ENCODE peak calls at places on chromosomes 3 and 15, in eight cellular contexts. One of them, this sample, is unnamed. For H3K4me1, the result is how much of the 10 kb centered on the place peaks cover.

GRCh38 chr15:73732911-73733310 is 20.2 kb downstream of the INSYN1 start:
- DNase-seq in mucosa of descending colon: no peak
- DNase-seq in testis: no peak
- DNase-seq in sigmoid colon: no peak
- DNase-seq in H1: no peak
- DNase-seq in tibial artery: no peak
- DNase-seq in endodermal cell: no peak
- DNase-seq in heart left ventricle: no peak
- DNase-seq in this sample: no peak

GRCh38 chr3:100760377-100760776 is 51.1 kb downstream of the TFG start:
- DNase-seq in testis: no peak
- DNase-seq in endodermal cell: no peak
- DNase-seq in mucosa of descending colon: no peak
- DNase-seq in sigmoid colon: no peak
- DNase-seq in H1: no peak
- DNase-seq in heart left ventricle: no peak
- DNase-seq in tibial artery: no peak
- DNase-seq in this sample: no peak

GRCh38 chr15:85028416-85028815 is 46.8 kb downstream of the PDE8A start:
- DNase-seq in testis: no peak
- DNase-seq in mucosa of descending colon: no peak
- DNase-seq in tibial artery: no peak
- DNase-seq in endodermal cell: no peak
- DNase-seq in heart left ventricle: no peak
- DNase-seq in H1: no peak
- DNase-seq in sigmoid colon: no peak
- DNase-seq in this sample: no peak

GRCh38 chr3:124351430-124352142 is 359.7 kb upstream of the ROPN1 start:
- DNase-seq in testis: peak
- DNase-seq in tibial artery: no peak
- DNase-seq in H1: no peak
- DNase-seq in endodermal cell: peak
- DNase-seq in heart left ventricle: peak
- DNase-seq in sigmoid colon: no peak
- DNase-seq in mucosa of descending colon: peak
- DNase-seq in this sample: no peak

GRCh38 chr3:97340940-97341339 is 423.6 kb upstream of the ARL6 start:
- DNase-seq in tibial artery: no peak
- DNase-seq in sigmoid colon: no peak
- DNase-seq in testis: no peak
- DNase-seq in mucosa of descending colon: no peak
- DNase-seq in endodermal cell: no peak
- DNase-seq in H1: peak
- DNase-seq in heart left ventricle: no peak
- DNase-seq in this sample: no peak

GRCh38 chr3:95302044-95302443 is 1239.2 kb downstream of the NSUN3 start:
- DNase-seq in endodermal cell: no peak
- DNase-seq in sigmoid colon: no peak
- DNase-seq in heart left ventricle: no peak
- DNase-seq in H1: no peak
- DNase-seq in tibial artery: no peak
- DNase-seq in testis: no peak
- DNase-seq in mucosa of descending colon: no peak
- DNase-seq in this sample: no peak

GRCh38 chr3:110974902-110975301 is 96.7 kb upstream of the NECTIN3 start:
- DNase-seq in endodermal cell: no peak
- DNase-seq in tibial artery: no peak
- DNase-seq in sigmoid colon: no peak
- DNase-seq in mucosa of descending colon: no peak
- DNase-seq in heart left ventricle: no peak
- DNase-seq in H1: no peak
- DNase-seq in testis: no peak
- DNase-seq in this sample: no peak

GRCh38 chr3:183178833-183179549 is 16.5 kb upstream of the LAMP3 start:
- DNase-seq in mucosa of descending colon: peak
- DNase-seq in heart left ventricle: peak
- DNase-seq in endodermal cell: peak
- DNase-seq in testis: peak
- DNase-seq in tibial artery: no peak
- DNase-seq in sigmoid colon: no peak
- DNase-seq in H1: no peak
- DNase-seq in this sample: peak

GRCh38 chr15:78838480-78838879 is 27.2 kb upstream of the ADAMTS7 start:
- DNase-seq in sigmoid colon: no peak
- DNase-seq in heart left ventricle: no peak
- DNase-seq in H1: no peak
- DNase-seq in tibial artery: peak
- DNase-seq in testis: no peak
- DNase-seq in endodermal cell: no peak
- DNase-seq in mucosa of descending colon: peak
- DNase-seq in this sample: peak

GRCh38 chr3:147712357-147712756 is 303.2 kb downstream of the ZIC1 start:
- DNase-seq in heart left ventricle: no peak
- DNase-seq in endodermal cell: peak
- DNase-seq in H1: no peak
- DNase-seq in sigmoid colon: no peak
- DNase-seq in tibial artery: no peak
- DNase-seq in mucosa of descending colon: no peak
- DNase-seq in testis: no peak
- DNase-seq in this sample: no peak

GRCh38 chr3:112958749-112959560 is 15.9 kb downstream of the CD200R1 start:
- DNase-seq in H1: no peak
- DNase-seq in endodermal cell: no peak
- DNase-seq in testis: no peak
- DNase-seq in mucosa of descending colon: no peak
- DNase-seq in tibial artery: no peak
- DNase-seq in sigmoid colon: no peak
- DNase-seq in heart left ventricle: no peak
- DNase-seq in this sample: no peak

GRCh38 chr3:194132465-194133358 is 3.2 kb upstream of the HES1 start:
- DNase-seq in heart left ventricle: no peak
- DNase-seq in testis: no peak
- DNase-seq in endodermal cell: no peak
- DNase-seq in sigmoid colon: peak
- DNase-seq in mucosa of descending colon: no peak
- DNase-seq in H1: no peak
- DNase-seq in tibial artery: no peak
- DNase-seq in this sample: no peak

GRCh38 chr3:187919018-187919417 is 173.8 kb upstream of the BCL6 start:
- DNase-seq in heart left ventricle: no peak
- DNase-seq in H1: no peak
- DNase-seq in testis: no peak
- DNase-seq in sigmoid colon: no peak
- DNase-seq in mucosa of descending colon: peak
- DNase-seq in endodermal cell: no peak
- DNase-seq in tibial artery: no peak
- DNase-seq in this sample: no peak

GRCh38 chr3:109532257-109533216 is 195.2 kb upstream of the DPPA4 start:
- DNase-seq in heart left ventricle: no peak
- DNase-seq in H1: peak
- DNase-seq in testis: peak
- DNase-seq in endodermal cell: peak
- DNase-seq in mucosa of descending colon: peak
- DNase-seq in tibial artery: no peak
- DNase-seq in sigmoid colon: no peak
- DNase-seq in this sample: no peak

GRCh38 chr3:176147251-176147650 is 1050.0 kb downstream of the TBL1XR1 start:
- DNase-seq in H1: no peak
- DNase-seq in mucosa of descending colon: no peak
- DNase-seq in tibial artery: no peak
- DNase-seq in endodermal cell: no peak
- DNase-seq in testis: no peak
- DNase-seq in heart left ventricle: no peak
- DNase-seq in sigmoid colon: no peak
- DNase-seq in this sample: no peak

GRCh38 chr3:161560006-161560637 is 63.5 kb downstream of the OTOL1 start:
- DNase-seq in sigmoid colon: peak
- DNase-seq in mucosa of descending colon: peak
- DNase-seq in tibial artery: no peak
- DNase-seq in endodermal cell: peak
- DNase-seq in heart left ventricle: peak
- DNase-seq in testis: peak
- DNase-seq in H1: peak
- DNase-seq in this sample: no peak

GRCh38 chr15:39979606-39980005 is 45.7 kb downstream of the EIF2AK4 start:
- DNase-seq in tibial artery: no peak
- DNase-seq in heart left ventricle: no peak
- DNase-seq in testis: no peak
- DNase-seq in mucosa of descending colon: no peak
- DNase-seq in H1: no peak
- DNase-seq in sigmoid colon: no peak
- DNase-seq in endodermal cell: no peak
- DNase-seq in this sample: no peak

GRCh38 chr15:39974656-39975230 is 40.8 kb downstream of the EIF2AK4 start:
- DNase-seq in endodermal cell: no peak
- DNase-seq in mucosa of descending colon: no peak
- DNase-seq in heart left ventricle: no peak
- DNase-seq in tibial artery: no peak
- DNase-seq in H1: no peak
- DNase-seq in testis: no peak
- DNase-seq in sigmoid colon: no peak
- DNase-seq in this sample: no peak

GRCh38 chr15:39976291-39977274 is 42.7 kb downstream of the EIF2AK4 start:
- DNase-seq in mucosa of descending colon: peak
- DNase-seq in heart left ventricle: peak
- DNase-seq in endodermal cell: peak
- DNase-seq in tibial artery: peak
- DNase-seq in H1: peak
- DNase-seq in testis: peak
- DNase-seq in sigmoid colon: peak
- DNase-seq in this sample: peak
- TF ChIP-seq CTCF in mucosa of descending colon: no peak
- TF ChIP-seq CTCF in heart left ventricle: peak
- TF ChIP-seq CTCF in endodermal cell: peak
- TF ChIP-seq CTCF in tibial artery: peak
- TF ChIP-seq CTCF in H1: peak
- TF ChIP-seq CTCF in testis: peak
- TF ChIP-seq CTCF in sigmoid colon: peak
- TF ChIP-seq CTCF in this sample: peak

GRCh38 chr3:21551019-21551418 is 200.0 kb downstream of the ZNF385D start:
- DNase-seq in H1: no peak
- DNase-seq in mucosa of descending colon: no peak
- DNase-seq in sigmoid colon: no peak
- DNase-seq in endodermal cell: peak
- DNase-seq in testis: no peak
- DNase-seq in heart left ventricle: no peak
- DNase-seq in tibial artery: no peak
- DNase-seq in this sample: no peak
- H3K4me1 ChIP-seq in H1: under half
- H3K4me1 ChIP-seq in mucosa of descending colon: under half
- H3K4me1 ChIP-seq in sigmoid colon: under half
- H3K4me1 ChIP-seq in endodermal cell: under half
- H3K4me1 ChIP-seq in testis: under half
- H3K4me1 ChIP-seq in heart left ventricle: under half
- H3K4me1 ChIP-seq in tibial artery: under half
- H3K4me1 ChIP-seq in this sample: under half

GRCh38 chr3:151351648-151352047 is 22.3 kb upstream of the P2RY13 start:
- DNase-seq in heart left ventricle: no peak
- DNase-seq in mucosa of descending colon: no peak
- DNase-seq in endodermal cell: no peak
- DNase-seq in sigmoid colon: no peak
- DNase-seq in testis: no peak
- DNase-seq in H1: no peak
- DNase-seq in tibial artery: no peak
- DNase-seq in this sample: no peak

GRCh38 chr3:151347432-151347831 is 18.1 kb upstream of the P2RY13 start:
- DNase-seq in H1: no peak
- DNase-seq in mucosa of descending colon: peak
- DNase-seq in testis: no peak
- DNase-seq in tibial artery: peak
- DNase-seq in sigmoid colon: peak
- DNase-seq in endodermal cell: no peak
- DNase-seq in heart left ventricle: peak
- DNase-seq in this sample: no peak

GRCh38 chr3:151346292-151346691 is 16.9 kb upstream of the P2RY13 start:
- DNase-seq in tibial artery: no peak
- DNase-seq in testis: no peak
- DNase-seq in heart left ventricle: no peak
- DNase-seq in sigmoid colon: no peak
- DNase-seq in endodermal cell: no peak
- DNase-seq in H1: no peak
- DNase-seq in mucosa of descending colon: no peak
- DNase-seq in this sample: no peak

GRCh38 chr3:151351216-151351615 is 21.9 kb upstream of the P2RY13 start:
- DNase-seq in H1: no peak
- DNase-seq in mucosa of descending colon: no peak
- DNase-seq in testis: no peak
- DNase-seq in sigmoid colon: no peak
- DNase-seq in heart left ventricle: no peak
- DNase-seq in endodermal cell: no peak
- DNase-seq in tibial artery: no peak
- DNase-seq in this sample: no peak

GRCh38 chr3:151345854-151346253 is 16.5 kb upstream of the P2RY13 start:
- DNase-seq in tibial artery: no peak
- DNase-seq in heart left ventricle: no peak
- DNase-seq in sigmoid colon: no peak
- DNase-seq in mucosa of descending colon: peak
- DNase-seq in H1: no peak
- DNase-seq in testis: peak
- DNase-seq in endodermal cell: no peak
- DNase-seq in this sample: no peak
- H3K4me3 ChIP-seq in tibial artery: no peak
- H3K4me3 ChIP-seq in heart left ventricle: peak
- H3K4me3 ChIP-seq in sigmoid colon: no peak
- H3K4me3 ChIP-seq in mucosa of descending colon: no peak
- H3K4me3 ChIP-seq in H1: no peak
- H3K4me3 ChIP-seq in testis: no peak
- H3K4me3 ChIP-seq in endodermal cell: no peak
- H3K4me3 ChIP-seq in this sample: peak

GRCh38 chr15:93288718-93289117 is 199.7 kb upstream of the RGMA start:
- DNase-seq in H1: no peak
- DNase-seq in sigmoid colon: no peak
- DNase-seq in testis: no peak
- DNase-seq in tibial artery: no peak
- DNase-seq in endodermal cell: peak
- DNase-seq in mucosa of descending colon: no peak
- DNase-seq in heart left ventricle: no peak
- DNase-seq in this sample: no peak

GRCh38 chr15:93291380-93291779 is 202.4 kb upstream of the RGMA start:
- DNase-seq in heart left ventricle: no peak
- DNase-seq in endodermal cell: no peak
- DNase-seq in testis: no peak
- DNase-seq in mucosa of descending colon: no peak
- DNase-seq in H1: no peak
- DNase-seq in sigmoid colon: no peak
- DNase-seq in tibial artery: no peak
- DNase-seq in this sample: no peak

GRCh38 chr15:93286456-93286855 is 197.4 kb upstream of the RGMA start:
- DNase-seq in H1: no peak
- DNase-seq in mucosa of descending colon: no peak
- DNase-seq in heart left ventricle: no peak
- DNase-seq in tibial artery: no peak
- DNase-seq in sigmoid colon: no peak
- DNase-seq in endodermal cell: peak
- DNase-seq in testis: no peak
- DNase-seq in this sample: no peak

DNA sequence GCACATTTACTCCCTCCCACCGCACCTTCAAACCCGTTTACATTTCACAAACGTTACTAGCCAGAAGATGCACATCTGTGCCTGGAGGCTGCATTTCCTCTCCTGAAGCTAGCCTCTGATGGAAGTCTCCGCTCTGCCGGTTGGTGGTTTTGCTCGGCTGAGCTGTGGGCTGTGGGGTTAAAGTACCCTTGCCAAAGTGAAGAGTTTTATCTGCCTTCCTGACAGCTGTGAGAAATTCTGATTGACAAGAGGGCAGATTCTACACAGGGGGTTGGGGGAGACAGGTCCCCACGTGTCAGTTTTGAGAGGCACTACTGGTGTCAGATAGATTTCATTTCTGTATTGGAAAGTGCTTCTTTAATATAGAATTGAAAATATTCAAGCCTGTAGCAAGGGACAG is 200.9 kb upstream of the RGMA start:
- DNase-seq in sigmoid colon: peak
- DNase-seq in endodermal cell: no peak
- DNase-seq in tibial artery: no peak
- DNase-seq in testis: no peak
- DNase-seq in heart left ventricle: no peak
- DNase-seq in H1: no peak
- DNase-seq in mucosa of descending colon: no peak
- DNase-seq in this sample: no peak
- TF ChIP-seq CTCF in sigmoid colon: no peak
- TF ChIP-seq CTCF in endodermal cell: no peak
- TF ChIP-seq CTCF in tibial artery: no peak
- TF ChIP-seq CTCF in testis: no peak
- TF ChIP-seq CTCF in heart left ventricle: no peak
- TF ChIP-seq CTCF in H1: no peak
- TF ChIP-seq CTCF in mucosa of descending colon: no peak
- TF ChIP-seq CTCF in this sample: no peak

This sample was measured in psoas muscle.